ENCODE peak calls at places on chromosomes 5 and 9, in five cellular contexts. One of them, this sample, is unnamed.

GRCh38 chr5:19777363-19777762 is 210.6 kb downstream of the CDH18 start:
- DNase-seq in neural crest cell: no peak
- DNase-seq in stimulated activated CD4-positive, alpha-beta T cell treated with anti-CD3 and anti-CD28 coated beads, TNF-alpha, amount 100 ng/mL, for 1 hour: no peak
- DNase-seq in brain pericyte: no peak
- DNase-seq in activated CD8-positive, alpha-beta T cell treated with anti-CD3 and anti-CD28 coated beads for 36 hours: no peak
- DNase-seq in this sample: no peak

GRCh38 chr5:158378931-158379330 is 520.0 kb upstream of the CLINT1 start:
- DNase-seq in neural crest cell: no peak
- DNase-seq in stimulated activated CD4-positive, alpha-beta T cell treated with anti-CD3 and anti-CD28 coated beads, TNF-alpha, amount 100 ng/mL, for 1 hour: no peak
- DNase-seq in brain pericyte: no peak
- DNase-seq in activated CD8-positive, alpha-beta T cell treated with anti-CD3 and anti-CD28 coated beads for 36 hours: no peak
- DNase-seq in this sample: no peak

GRCh38 chr9:2120926-2121689 is 106.0 kb downstream of the SMARCA2 start:
- DNase-seq in neural crest cell: no peak
- DNase-seq in stimulated activated CD4-positive, alpha-beta T cell treated with anti-CD3 and anti-CD28 coated beads, TNF-alpha, amount 100 ng/mL, for 1 hour: no peak
- DNase-seq in brain pericyte: no peak
- DNase-seq in activated CD8-positive, alpha-beta T cell treated with anti-CD3 and anti-CD28 coated beads for 36 hours: no peak
- DNase-seq in this sample: no peak

GRCh38 chr9:16515879-16516289 is 354.6 kb downstream of the BNC2 start:
- DNase-seq in neural crest cell: peak; percentile 14
- DNase-seq in stimulated activated CD4-positive, alpha-beta T cell treated with anti-CD3 and anti-CD28 coated beads, TNF-alpha, amount 100 ng/mL, for 1 hour: no peak
- DNase-seq in brain pericyte: peak; percentile 66
- DNase-seq in activated CD8-positive, alpha-beta T cell treated with anti-CD3 and anti-CD28 coated beads for 36 hours: no peak
- DNase-seq in this sample: no peak

GRCh38 chr9:23596913-23597634 is 229.0 kb downstream of the ELAVL2 start:
- DNase-seq in neural crest cell: no peak
- DNase-seq in stimulated activated CD4-positive, alpha-beta T cell treated with anti-CD3 and anti-CD28 coated beads, TNF-alpha, amount 100 ng/mL, for 1 hour: no peak
- DNase-seq in brain pericyte: no peak
- DNase-seq in activated CD8-positive, alpha-beta T cell treated with anti-CD3 and anti-CD28 coated beads for 36 hours: no peak
- DNase-seq in this sample: no peak

GRCh38 chr5:100731768-100732167 is 171.3 kb downstream of the ST8SIA4 start:
- DNase-seq in neural crest cell: no peak
- DNase-seq in stimulated activated CD4-positive, alpha-beta T cell treated with anti-CD3 and anti-CD28 coated beads, TNF-alpha, amount 100 ng/mL, for 1 hour: no peak
- DNase-seq in brain pericyte: no peak
- DNase-seq in activated CD8-positive, alpha-beta T cell treated with anti-CD3 and anti-CD28 coated beads for 36 hours: peak; percentile 7
- DNase-seq in this sample: no peak

GRCh38 chr9:38371495-38371894 is 21.0 kb upstream of the ALDH1B1 start:
- DNase-seq in neural crest cell: no peak
- DNase-seq in stimulated activated CD4-positive, alpha-beta T cell treated with anti-CD3 and anti-CD28 coated beads, TNF-alpha, amount 100 ng/mL, for 1 hour: no peak
- DNase-seq in brain pericyte: no peak
- DNase-seq in activated CD8-positive, alpha-beta T cell treated with anti-CD3 and anti-CD28 coated beads for 36 hours: peak; percentile 46
- DNase-seq in this sample: peak; percentile 68

GRCh38 chr5:30572279-30572678 is 621.2 kb upstream of the CDH6 start:
- DNase-seq in neural crest cell: no peak
- DNase-seq in stimulated activated CD4-positive, alpha-beta T cell treated with anti-CD3 and anti-CD28 coated beads, TNF-alpha, amount 100 ng/mL, for 1 hour: no peak
- DNase-seq in brain pericyte: no peak
- DNase-seq in activated CD8-positive, alpha-beta T cell treated with anti-CD3 and anti-CD28 coated beads for 36 hours: no peak
- DNase-seq in this sample: no peak

GRCh38 chr5:136028782-136029742 is at the start of gene TGFBI:
- DNase-seq in neural crest cell: peak; percentile 28
- DNase-seq in stimulated activated CD4-positive, alpha-beta T cell treated with anti-CD3 and anti-CD28 coated beads, TNF-alpha, amount 100 ng/mL, for 1 hour: no peak
- DNase-seq in brain pericyte: no peak
- DNase-seq in activated CD8-positive, alpha-beta T cell treated with anti-CD3 and anti-CD28 coated beads for 36 hours: peak; percentile 18
- DNase-seq in this sample: no peak

GRCh38 chr5:80190960-80191359 is 64.9 kb downstream of the SERINC5 start:
- DNase-seq in neural crest cell: no peak
- DNase-seq in stimulated activated CD4-positive, alpha-beta T cell treated with anti-CD3 and anti-CD28 coated beads, TNF-alpha, amount 100 ng/mL, for 1 hour: no peak
- DNase-seq in brain pericyte: no peak
- DNase-seq in activated CD8-positive, alpha-beta T cell treated with anti-CD3 and anti-CD28 coated beads for 36 hours: no peak
- DNase-seq in this sample: no peak

GRCh38 chr5:179960204-179960831 is 52.6 kb upstream of the TBC1D9B start:
- DNase-seq in neural crest cell: no peak
- DNase-seq in stimulated activated CD4-positive, alpha-beta T cell treated with anti-CD3 and anti-CD28 coated beads, TNF-alpha, amount 100 ng/mL, for 1 hour: no peak
- DNase-seq in brain pericyte: no peak
- DNase-seq in activated CD8-positive, alpha-beta T cell treated with anti-CD3 and anti-CD28 coated beads for 36 hours: no peak
- DNase-seq in this sample: no peak

GRCh38 chr9:137479315-137479861 is 20.3 kb upstream of the NSMF start:
- DNase-seq in neural crest cell: no peak
- DNase-seq in stimulated activated CD4-positive, alpha-beta T cell treated with anti-CD3 and anti-CD28 coated beads, TNF-alpha, amount 100 ng/mL, for 1 hour: no peak
- DNase-seq in brain pericyte: peak; percentile 88
- DNase-seq in activated CD8-positive, alpha-beta T cell treated with anti-CD3 and anti-CD28 coated beads for 36 hours: no peak
- DNase-seq in this sample: no peak

GRCh38 chr9:137000177-137000930 is 4.0 kb upstream of the CLIC3 start:
- DNase-seq in neural crest cell: no peak
- DNase-seq in stimulated activated CD4-positive, alpha-beta T cell treated with anti-CD3 and anti-CD28 coated beads, TNF-alpha, amount 100 ng/mL, for 1 hour: no peak
- DNase-seq in brain pericyte: no peak
- DNase-seq in activated CD8-positive, alpha-beta T cell treated with anti-CD3 and anti-CD28 coated beads for 36 hours: peak; percentile 84
- DNase-seq in this sample: no peak